ENCODE peak calls at places on chromosomes 11 and 22, in four cellular contexts. F is pancreas, N is suprapubic skin, G is cardiac muscle cell. E is an unnamed sample.

GRCh38 chr11:121645596-121645995 is 192.8 kb upstream of the SORL1-AS1 start:
- DNase-seq in F (no peak), N (no peak), G (no peak), E (no peak)

GRCh38 chr11:110730773-110731172 is 18.5 kb upstream of the ARHGAP20 start:
- DNase-seq in F (no peak), N (no peak), G (no peak), E (no peak)

GRCh38 chr11:126049159-126049558 is 13.5 kb downstream of the CDON start:
- DNase-seq in F (no peak), N (no peak), G (no peak), E (no peak)

GRCh38 chr11:70140859-70141489 is 62.1 kb upstream of the FADD start:
- DNase-seq in F (no peak), N (no peak), G (no peak), E (no peak)

GRCh38 chr11:102361100-102362021 is 14.3 kb downstream of the BIRC2 start:
- DNase-seq in F (no peak), N (no peak), G (no peak), E (peak; percentile 45)

GRCh38 chr11:75355051-75355450 is 3.6 kb upstream of the ARRB1 start:
- DNase-seq in F (no peak), N (no peak), G (no peak), E (no peak)

GRCh38 chr11:7281083-7281482 is 29.4 kb downstream of the SYT9 start:
- DNase-seq in F (no peak), N (no peak), G (no peak), E (no peak)

GRCh38 chr11:109552376-109552775 is 130.4 kb downstream of the C11orf87 start:
- DNase-seq in F (no peak), N (no peak), G (peak; percentile 21), E (no peak)

GRCh38 chr11:2657697-2658284 is 42.0 kb downstream of the KCNQ1OT1 start:
- DNase-seq in F (no peak), N (no peak), G (no peak), E (no peak)

GRCh38 chr22:42326786-42327185 is 56.3 kb upstream of the TCF20 start:
- DNase-seq in F (no peak), N (no peak), G (no peak), E (no peak)

GRCh38 chr11:20156280-20156875 is 3.9 kb downstream of the DBX1 start:
- DNase-seq in F (no peak), N (no peak), G (no peak), E (peak; percentile 43)

GRCh38 chr11:122727101-122727929 is 71.8 kb downstream of the UBASH3B start:
- DNase-seq in F (no peak), N (no peak), G (no peak), E (no peak)

GRCh38 chr11:75635009-75635909 is 33.6 kb downstream of the MAP6 start:
- DNase-seq in F (no peak), N (no peak), G (peak; percentile 75), E (no peak)

GRCh38 chr11:125091247-125091876 is 20.1 kb downstream of the TMEM218 start:
- DNase-seq in F (no peak), N (no peak), G (peak; percentile 89), E (no peak)

GRCh38 chr22:36913431-36914382 is at the start of gene CSF2RB:
- DNase-seq in F (no peak), N (no peak), G (peak; percentile 32), E (no peak)

GRCh38 chr11:78796956-78797355 is 222.3 kb upstream of the NARS2 start:
- DNase-seq in F (no peak), N (no peak), G (peak; percentile 52), E (no peak)

GRCh38 chr11:10485646-10486045 is 30.6 kb downstream of the AMPD3 start:
- DNase-seq in F (no peak), N (peak; percentile 34), G (no peak), E (no peak)

GRCh38 chr11:7555067-7555699 is 41.4 kb downstream of the PPFIBP2 start:
- DNase-seq in F (peak; percentile 71), N (no peak), G (no peak), E (no peak)

GRCh38 chr22:43802897-43803495 is 9.1 kb downstream of the EFCAB6 start:
- DNase-seq in F (no peak), N (no peak), G (no peak), E (no peak)

GRCh38 chr22:45511847-45512261 is 9.2 kb downstream of the FBLN1 start:
- DNase-seq in F (no peak), N (no peak), G (peak; percentile 93), E (no peak)

GRCh38 chr11:92284558-92284957 is 59.9 kb downstream of the FAT3 start:
- DNase-seq in F (no peak), N (no peak), G (no peak), E (no peak)

GRCh38 chr11:93648168-93648567 is 13.3 kb upstream of the CEP295 start:
- DNase-seq in F (no peak), N (no peak), G (peak; percentile 36), E (no peak)

GRCh38 chr11:35143509-35144102 is 4.6 kb downstream of the CD44 start:
- DNase-seq in F (no peak), N (no peak), G (no peak), E (no peak)

GRCh38 chr11:33926954-33927552 is 35.2 kb upstream of the LMO2 start:
- DNase-seq in F (no peak), N (no peak), G (no peak), E (no peak)

GRCh38 chr11:115869780-115870431 is 365.7 kb upstream of the CADM1 start:
- DNase-seq in F (no peak), N (no peak), G (peak; percentile 7), E (no peak)

GRCh38 chr11:92576315-92576714 is 351.7 kb downstream of the FAT3 start:
- DNase-seq in F (no peak), N (no peak), G (no peak), E (no peak)

GRCh38 chr22:41526802-41527799 is 17.2 kb downstream of the POLR3H start:
- DNase-seq in F (peak; percentile 79), N (peak; percentile 79), G (peak; percentile 46), E (peak; percentile 57)

GRCh38 chr11:113404859-113405430 is 17.4 kb downstream of the ANKK1 start:
- DNase-seq in F (no peak), N (no peak), G (no peak), E (no peak)

GRCh38 chr11:131408011-131408640 is 37.7 kb downstream of the NTM start:
- DNase-seq in F (peak; percentile 53), N (no peak), G (peak; percentile 60), E (no peak)

GRCh38 chr11:66264893-66265292 is 3.5 kb upstream of the RAB1B start:
- DNase-seq in F (peak; percentile 58), N (no peak), G (no peak), E (peak; percentile 31)

GRCh38 chr22:33126881-33127280 is 68.7 kb upstream of the SYN3 start:
- DNase-seq in F (no peak), N (no peak), G (no peak), E (no peak)

GRCh38 chr11:295351-296205 is 3.7 kb downstream of the IFITM5 start:
- DNase-seq in F (peak; percentile 55), N (no peak), G (no peak), E (no peak)

GRCh38 chr11:13208921-13209320 is 68.7 kb upstream of the BMAL1 start:
- DNase-seq in F (no peak), N (no peak), G (peak; percentile 66), E (no peak)

GRCh38 chr22:22450343-22450839 is 58.2 kb downstream of the ZNF280B start:
- DNase-seq in F (no peak), N (no peak), G (no peak), E (no peak)

DNA sequence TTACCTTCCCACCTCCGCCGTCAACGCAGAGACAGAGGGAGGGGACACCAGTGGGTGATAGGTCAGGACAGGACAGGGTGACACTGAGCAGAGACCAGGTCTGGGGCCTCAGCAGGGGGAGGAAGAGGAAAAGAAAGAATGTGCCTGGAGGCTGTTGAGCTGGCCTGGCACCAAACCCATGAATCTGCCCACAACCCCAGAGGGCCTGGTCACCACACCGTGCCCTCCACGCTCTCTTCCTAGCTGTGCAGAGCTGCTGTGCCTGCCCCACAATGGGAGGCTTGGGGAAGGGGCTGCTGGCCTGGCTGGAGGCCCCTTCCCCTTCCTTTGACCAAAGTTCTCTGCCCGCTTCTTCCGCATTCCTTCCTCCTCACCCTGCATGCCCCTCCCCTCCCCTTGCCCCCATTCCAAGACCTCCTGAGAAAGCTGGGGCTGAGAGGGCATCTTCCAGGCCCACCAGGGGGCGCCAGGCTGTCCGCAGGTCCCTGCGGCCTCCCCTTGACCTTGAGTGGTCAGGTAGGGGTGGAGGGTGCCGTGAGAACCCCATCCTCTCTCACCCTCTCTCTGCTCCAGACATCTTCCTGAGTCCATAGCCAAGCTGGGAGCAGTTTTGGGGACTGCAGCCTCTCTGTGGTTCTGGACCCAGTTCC is 11.0 kb upstream of the CACNA1I start:
- DNase-seq in F (no peak), N (no peak), G (peak; percentile 12), E (no peak)
- TF ChIP-seq CTCF in F (no peak), N (no peak), G (peak; percentile 49), E (no peak)

DNA sequence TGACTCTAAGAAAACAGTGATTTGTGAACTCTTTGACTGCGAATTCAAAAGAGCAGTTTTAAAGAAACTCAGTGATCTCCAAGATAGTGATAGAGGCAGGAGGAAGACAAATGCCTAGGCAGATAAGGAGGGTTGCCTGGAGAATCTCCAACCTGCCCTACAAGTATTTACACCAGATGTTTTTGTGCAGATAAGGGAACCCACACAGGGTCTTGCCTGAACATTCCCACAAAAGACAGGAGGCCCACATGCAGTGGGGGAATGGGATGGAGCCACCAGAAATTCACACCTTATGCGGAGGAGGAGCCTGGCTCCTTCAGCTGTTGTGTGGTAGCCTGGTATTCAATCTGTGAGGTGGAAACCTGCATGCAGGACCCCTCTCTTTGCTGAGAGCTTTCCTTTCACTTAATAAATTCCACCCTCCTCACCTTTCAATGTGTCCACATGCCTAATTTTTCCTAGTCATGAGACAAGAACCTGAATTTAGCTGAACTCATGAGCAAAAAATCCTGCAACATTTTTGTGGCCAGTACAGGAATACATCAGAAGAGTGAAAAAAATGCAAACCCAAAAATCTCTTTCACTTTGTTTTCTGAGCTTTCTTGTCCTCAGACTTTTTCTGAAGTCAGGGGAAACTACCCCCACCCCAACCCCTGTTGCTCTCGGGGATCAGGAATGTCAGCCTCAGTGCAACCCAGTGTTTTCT is 8.1 kb upstream of the GLYAT start:
- DNase-seq in F (no peak), N (no peak), G (no peak), E (no peak)
- H3K9me3 ChIP-seq in F (no peaks in the 10 kb centered on the region), N (peaks cover 3% of the 10 kb centered on the region), G (no peaks in the 10 kb centered on the region), E (peaks cover 11% of the 10 kb centered on the region)

GRCh38 chr11:120314861-120315260 is 10.2 kb upstream of the TLCD5 start:
- DNase-seq in F (no peak), N (no peak), G (no peak), E (no peak)

GRCh38 chr11:120316880-120317688 is 8.0 kb upstream of the TLCD5 start:
- DNase-seq in F (peak; percentile 60), N (no peak), G (peak; percentile 80), E (no peak)

GRCh38 chr11:120318906-120319305 is 6.2 kb upstream of the TLCD5 start:
- DNase-seq in F (no peak), N (no peak), G (no peak), E (no peak)

GRCh38 chr11:120317689-120318195 is 7.4 kb upstream of the TLCD5 start:
- DNase-seq in F (no peak), N (no peak), G (no peak), E (no peak)
- H3K27ac ChIP-seq in F (no peak overlapping the region), N (peak overlapping the region; percentile 87), G (no peak overlapping the region), E (no peak overlapping the region)

DNA sequence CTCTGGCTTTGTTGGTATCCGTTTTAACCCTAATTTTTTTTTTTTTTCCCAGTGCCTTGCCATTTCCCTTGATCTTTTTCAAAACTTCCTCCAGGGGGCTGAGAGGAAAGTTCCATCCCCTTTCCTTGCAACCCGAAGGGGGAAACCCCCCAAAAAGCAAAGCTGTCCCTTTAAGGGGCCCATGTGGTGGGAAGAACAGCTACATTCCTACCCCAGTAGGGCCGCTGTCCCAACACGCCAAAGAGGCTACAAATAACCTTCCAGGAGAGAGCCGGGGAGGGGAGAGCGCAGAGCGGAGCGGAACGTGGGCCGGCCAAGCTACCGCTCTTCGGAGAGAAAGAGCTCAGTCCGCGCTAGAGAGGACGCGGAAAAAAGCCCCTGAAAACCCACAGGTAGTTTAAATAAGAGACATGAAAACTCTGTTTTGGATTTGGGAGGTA is 1.7 kb downstream of the LRP4 start:
- DNase-seq in F (peak; percentile 73), N (no peak), G (peak; percentile 83), E (peak; percentile 6)
- TF ChIP-seq CTCF in F (no peak), N (no peak), G (peak; percentile 40), E (no peak)

E was measured in CD4-positive, alpha-beta T cell.